ENCODE peak calls at places on chromosome 11, in five cellular contexts. H is esophagus muscularis mucosa, V is GM06990, B is mesothelial cell of epicardium, O is lower leg skin. A is an unnamed sample.

GRCh38 chr11:118374729-118375128 is 15.3 kb downstream of the UBE4A start:
- DNase-seq in V (no peak), H (no peak), B (no peak), O (no peak), A (no peak)

GRCh38 chr11:123180166-123180565 is 14.9 kb downstream of the CLMP start:
- DNase-seq in O (no peak), V (no peak), H (no peak), B (no peak), A (no peak)

GRCh38 chr11:47337229-47337924 is 15.1 kb downstream of the MYBPC3 start:
- DNase-seq in V (no peak), B (no peak), H (no peak), O (no peak), A (no peak)

GRCh38 chr11:27174026-27174425 is 133.4 kb downstream of the BBOX1 start:
- DNase-seq in O (no peak), V (no peak), B (no peak), H (peak), A (no peak)

GRCh38 chr11:118916842-118917388 is 8.8 kb downstream of the BCL9L start:
- DNase-seq in H (no peak), V (no peak), B (peak), O (peak), A (no peak)

GRCh38 chr11:134584706-134585445 is 172.8 kb upstream of the B3GAT1 start:
- DNase-seq in H (peak), V (no peak), B (no peak), O (no peak), A (no peak)

GRCh38 chr11:112886707-112887370 is 74.4 kb upstream of the NCAM1 start:
- DNase-seq in O (no peak), H (no peak), B (no peak), V (no peak), A (no peak)

GRCh38 chr11:114348200-114349191 is 51.8 kb downstream of the C11orf71 start:
- DNase-seq in V (no peak), H (no peak), B (no peak), O (no peak), A (no peak)

GRCh38 chr11:44883277-44883676 is 67.4 kb downstream of the TP53I11 start:
- DNase-seq in V (no peak), O (no peak), B (no peak), H (no peak), A (no peak)

GRCh38 chr11:121338536-121338935 is 46.0 kb downstream of the SC5D start:
- DNase-seq in V (no peak), B (no peak), H (no peak), O (no peak), A (no peak)

GRCh38 chr11:1437500-1437899 is 47.8 kb downstream of the BRSK2 start:
- DNase-seq in B (peak), H (no peak), O (no peak), V (no peak), A (no peak)

GRCh38 chr11:75777461-75778110 is 9.0 kb downstream of the DGAT2 start:
- DNase-seq in B (no peak), O (no peak), V (no peak), H (no peak), A (no peak)

GRCh38 chr11:124812876-124813275 is 12.7 kb upstream of the MSANTD2 start:
- DNase-seq in B (no peak), H (no peak), V (no peak), O (no peak), A (no peak)

GRCh38 chr11:80873309-80873999 is 1432.6 kb upstream of the TENM4 start:
- DNase-seq in V (no peak), H (no peak), B (no peak), O (no peak), A (no peak)

GRCh38 chr11:10592331-10592730 is 23.9 kb upstream of the LYVE1 start:
- DNase-seq in H (no peak), B (no peak), V (no peak), O (no peak), A (no peak)

GRCh38 chr11:69292221-69292648 is 1.7 kb upstream of the MYEOV start:
- DNase-seq in H (no peak), B (no peak), V (no peak), O (no peak), A (peak)

GRCh38 chr11:75562836-75563484 is 907 bp downstream of the SERPINH1 start:
- DNase-seq in O (no peak), H (no peak), V (no peak), B (no peak), A (no peak)

GRCh38 chr11:104075091-104075490 is 38.7 kb downstream of the DDI1 start:
- DNase-seq in O (no peak), B (no peak), H (no peak), V (no peak), A (no peak)

GRCh38 chr11:104078250-104078649 is 41.8 kb downstream of the DDI1 start:
- DNase-seq in H (no peak), V (no peak), B (no peak), O (no peak), A (no peak)

GRCh38 chr11:104076455-104076854 is 40.0 kb downstream of the DDI1 start:
- DNase-seq in H (no peak), V (no peak), B (no peak), O (no peak), A (no peak)

GRCh38 chr11:104073950-104074349 is 37.5 kb downstream of the DDI1 start:
- DNase-seq in H (no peak), O (no peak), V (peak), B (no peak), A (no peak)

GRCh38 chr11:104075716-104076115 is 39.3 kb downstream of the DDI1 start:
- DNase-seq in V (no peak), B (no peak), H (no peak), O (no peak), A (no peak)
- TF ChIP-seq CTCF in V (no peak), B (no peak), H (no peak), O (no peak), A (no peak)

GRCh38 chr11:43130616-43131015 is 181.2 kb upstream of the API5 start:
- DNase-seq in H (no peak), V (no peak), O (no peak), B (no peak), A (no peak)
- TF ChIP-seq CTCF in H (no peak), V (peak), O (no peak), B (no peak), A (no peak)

DNA sequence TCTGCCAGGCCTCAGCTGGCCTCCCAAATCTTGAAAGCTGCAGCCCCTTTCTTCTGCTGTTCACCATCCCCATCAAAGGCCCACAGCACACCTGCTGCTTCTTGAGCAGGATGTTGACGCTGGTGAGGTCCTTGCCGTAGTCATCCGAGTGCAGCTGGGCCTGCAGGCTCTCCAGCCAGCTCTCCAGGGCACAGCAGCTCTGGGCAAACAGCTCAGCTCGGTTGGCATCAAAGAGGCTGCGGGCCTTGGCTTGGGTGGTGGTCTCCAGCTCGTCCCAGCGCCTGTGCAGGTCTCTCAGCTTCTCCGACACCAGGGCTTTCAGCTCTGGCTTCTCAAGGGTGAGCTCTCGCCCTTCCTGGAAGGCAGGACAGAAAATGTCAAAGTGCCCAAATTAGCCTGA is 18.5 kb upstream of the RBM4B start:
- DNase-seq in H (no peak), V (no peak), B (no peak), O (no peak), A (no peak)
- TF ChIP-seq CTCF in H (no peak), V (no peak), B (no peak), O (no peak), A (no peak)

GRCh38 chr11:66337103-66337899 is 1.1 kb upstream of the RIN1 start:
- DNase-seq in H (no peak), B (no peak), O (peak), V (no peak), A (no peak)

GRCh38 chr11:66334605-66335442 is 1.4 kb downstream of the RIN1 start:
- DNase-seq in B (no peak), V (no peak), H (no peak), O (peak), A (no peak)

GRCh38 chr11:66338276-66339162 is 2.3 kb upstream of the RIN1 start:
- DNase-seq in O (peak), V (no peak), B (no peak), H (no peak), A (no peak)

GRCh38 chr11:66335531-66336233 is 552 bp downstream of the RIN1 start:
- DNase-seq in B (no peak), H (no peak), O (peak), V (no peak), A (no peak)

GRCh38 chr11:66336234-66337102 is at the start of gene RIN1:
- DNase-seq in H (no peak), B (no peak), O (peak), V (peak), A (peak)
- TF ChIP-seq CTCF in H (peak), B (no peak), O (no peak), V (peak), A (peak)

GRCh38 chr11:62233730-62234129 is 8.3 kb upstream of the SCGB1D2 start:
- DNase-seq in V (no peak), O (no peak), B (no peak), H (no peak), A (no peak)
- TF ChIP-seq CTCF in V (peak), O (no peak), B (no peak), H (no peak), A (no peak)

GRCh38 chr11:67700141-67700540 is 25.7 kb upstream of the ALDH3B2 start:
- DNase-seq in V (no peak), B (no peak), O (no peak), H (no peak), A (no peak)

GRCh38 chr11:67699521-67699920 is 25.1 kb upstream of the ALDH3B2 start:
- DNase-seq in H (no peak), B (no peak), O (peak), V (no peak), A (no peak)

GRCh38 chr11:67696998-67697397 is 22.6 kb upstream of the ALDH3B2 start:
- DNase-seq in B (no peak), O (peak), V (no peak), H (no peak), A (no peak)

GRCh38 chr11:67697846-67698245 is 23.4 kb upstream of the ALDH3B2 start:
- DNase-seq in V (no peak), B (no peak), O (no peak), H (no peak), A (no peak)

GRCh38 chr11:67698247-67698646 is 23.8 kb upstream of the ALDH3B2 start:
- DNase-seq in O (no peak), H (no peak), B (no peak), V (peak), A (no peak)
- TF ChIP-seq CTCF in O (no peak), H (no peak), B (no peak), V (peak), A (no peak)

A was measured in natural killer cell.